ENCODE peak calls at places on chromosomes 16 and 17, in eight cellular contexts. One of them, this sample, is unnamed.

GRCh38 chr17:56319531-56319930 is 166.3 kb downstream of the ANKFN1 start:
- DNase-seq in CD4-positive, alpha-beta T cell: no peak
- DNase-seq in MCF 10A: peak; percentile 68
- DNase-seq in transverse colon: no peak
- DNase-seq in IMR-90: peak; percentile 70
- DNase-seq in AG09309: peak; percentile 28
- DNase-seq in progenitor cell of endocrine pancreas: no peak
- DNase-seq in mammary epithelial cell: peak; percentile 58
- DNase-seq in this sample: no peak

GRCh38 chr17:47850373-47850691 is 631 bp downstream of the SP6 start:
- DNase-seq in CD4-positive, alpha-beta T cell: no peak
- DNase-seq in MCF 10A: no peak
- DNase-seq in transverse colon: no peak
- DNase-seq in IMR-90: no peak
- DNase-seq in AG09309: no peak
- DNase-seq in progenitor cell of endocrine pancreas: no peak
- DNase-seq in mammary epithelial cell: no peak
- DNase-seq in this sample: no peak

GRCh38 chr16:50627419-50627818 is 53.7 kb downstream of the SNX20 start:
- DNase-seq in CD4-positive, alpha-beta T cell: peak; percentile 24
- DNase-seq in MCF 10A: no peak
- DNase-seq in transverse colon: peak; percentile 48
- DNase-seq in IMR-90: no peak
- DNase-seq in AG09309: no peak
- DNase-seq in progenitor cell of endocrine pancreas: no peak
- DNase-seq in mammary epithelial cell: peak; percentile 16
- DNase-seq in this sample: no peak

GRCh38 chr16:47129755-47130435 is 13.8 kb downstream of the NETO2 start:
- DNase-seq in CD4-positive, alpha-beta T cell: no peak
- DNase-seq in MCF 10A: no peak
- DNase-seq in transverse colon: no peak
- DNase-seq in IMR-90: no peak
- DNase-seq in AG09309: no peak
- DNase-seq in progenitor cell of endocrine pancreas: no peak
- DNase-seq in mammary epithelial cell: no peak
- DNase-seq in this sample: no peak

GRCh38 chr16:68351991-68352431 is 41.2 kb downstream of the PRMT7 start:
- DNase-seq in CD4-positive, alpha-beta T cell: no peak
- DNase-seq in MCF 10A: no peak
- DNase-seq in transverse colon: peak; percentile 79
- DNase-seq in IMR-90: no peak
- DNase-seq in AG09309: no peak
- DNase-seq in progenitor cell of endocrine pancreas: no peak
- DNase-seq in mammary epithelial cell: no peak
- DNase-seq in this sample: no peak

GRCh38 chr16:78775161-78775561 is 675.7 kb downstream of the WWOX start:
- DNase-seq in CD4-positive, alpha-beta T cell: no peak
- DNase-seq in MCF 10A: no peak
- DNase-seq in transverse colon: no peak
- DNase-seq in IMR-90: no peak
- DNase-seq in AG09309: no peak
- DNase-seq in progenitor cell of endocrine pancreas: no peak
- DNase-seq in mammary epithelial cell: no peak
- DNase-seq in this sample: no peak

GRCh38 chr17:47203984-47204721 is 5.0 kb upstream of the MYL4 start:
- DNase-seq in CD4-positive, alpha-beta T cell: peak; percentile 24
- DNase-seq in MCF 10A: no peak
- DNase-seq in transverse colon: no peak
- DNase-seq in IMR-90: peak; percentile 64
- DNase-seq in AG09309: no peak
- DNase-seq in progenitor cell of endocrine pancreas: no peak
- DNase-seq in mammary epithelial cell: peak; percentile 38
- DNase-seq in this sample: no peak

GRCh38 chr17:47604268-47604927 is 45.3 kb upstream of the KPNB1 start:
- DNase-seq in CD4-positive, alpha-beta T cell: no peak
- DNase-seq in MCF 10A: peak; percentile 16
- DNase-seq in transverse colon: no peak
- DNase-seq in IMR-90: peak; percentile 85
- DNase-seq in AG09309: no peak
- DNase-seq in progenitor cell of endocrine pancreas: no peak
- DNase-seq in mammary epithelial cell: no peak
- DNase-seq in this sample: no peak

GRCh38 chr17:72467841-72468653 is 347.2 kb downstream of the SOX9 start:
- DNase-seq in CD4-positive, alpha-beta T cell: no peak
- DNase-seq in MCF 10A: peak; percentile 94
- DNase-seq in transverse colon: peak; percentile 87
- DNase-seq in IMR-90: no peak
- DNase-seq in AG09309: peak; percentile 54
- DNase-seq in progenitor cell of endocrine pancreas: no peak
- DNase-seq in mammary epithelial cell: peak; percentile 98
- DNase-seq in this sample: no peak

GRCh38 chr16:22232277-22233049 is 26.4 kb downstream of the EEF2K start:
- DNase-seq in CD4-positive, alpha-beta T cell: no peak
- DNase-seq in MCF 10A: peak; percentile 91
- DNase-seq in transverse colon: peak; percentile 94
- DNase-seq in IMR-90: peak; percentile 72
- DNase-seq in AG09309: no peak
- DNase-seq in progenitor cell of endocrine pancreas: no peak
- DNase-seq in mammary epithelial cell: peak; percentile 72
- DNase-seq in this sample: no peak

GRCh38 chr16:58299757-58300349 is 5.0 kb upstream of the PRSS54 start:
- DNase-seq in CD4-positive, alpha-beta T cell: no peak
- DNase-seq in MCF 10A: peak; percentile 27
- DNase-seq in transverse colon: peak; percentile 22
- DNase-seq in IMR-90: peak; percentile 5
- DNase-seq in AG09309: no peak
- DNase-seq in progenitor cell of endocrine pancreas: no peak
- DNase-seq in mammary epithelial cell: peak; percentile 4
- DNase-seq in this sample: peak; percentile 14

GRCh38 chr17:8757189-8757588 is 1.2 kb downstream of the SPDYE4 start:
- DNase-seq in CD4-positive, alpha-beta T cell: no peak
- DNase-seq in MCF 10A: no peak
- DNase-seq in transverse colon: no peak
- DNase-seq in IMR-90: no peak
- DNase-seq in AG09309: no peak
- DNase-seq in progenitor cell of endocrine pancreas: no peak
- DNase-seq in mammary epithelial cell: no peak
- DNase-seq in this sample: no peak

GRCh38 chr17:27647755-27648154 is 16.8 kb downstream of the LGALS9 start:
- DNase-seq in CD4-positive, alpha-beta T cell: no peak
- DNase-seq in MCF 10A: no peak
- DNase-seq in transverse colon: peak; percentile 84
- DNase-seq in IMR-90: no peak
- DNase-seq in AG09309: no peak
- DNase-seq in progenitor cell of endocrine pancreas: no peak
- DNase-seq in mammary epithelial cell: no peak
- DNase-seq in this sample: no peak

GRCh38 chr17:77901476-77901875 is 57.0 kb upstream of the TNRC6C start:
- DNase-seq in CD4-positive, alpha-beta T cell: no peak
- DNase-seq in MCF 10A: no peak
- DNase-seq in transverse colon: no peak
- DNase-seq in IMR-90: no peak
- DNase-seq in AG09309: no peak
- DNase-seq in progenitor cell of endocrine pancreas: no peak
- DNase-seq in mammary epithelial cell: no peak
- DNase-seq in this sample: no peak

GRCh38 chr17:50986989-50987660 is 121.0 kb upstream of the TOB1 start:
- DNase-seq in CD4-positive, alpha-beta T cell: no peak
- DNase-seq in MCF 10A: peak; percentile 18
- DNase-seq in transverse colon: no peak
- DNase-seq in IMR-90: peak; percentile 79
- DNase-seq in AG09309: peak; percentile 48
- DNase-seq in progenitor cell of endocrine pancreas: no peak
- DNase-seq in mammary epithelial cell: peak; percentile 2
- DNase-seq in this sample: no peak

GRCh38 chr17:10059684-10060211 is 138.7 kb downstream of the GAS7 start:
- DNase-seq in CD4-positive, alpha-beta T cell: no peak
- DNase-seq in MCF 10A: no peak
- DNase-seq in transverse colon: peak; percentile 41
- DNase-seq in IMR-90: peak; percentile 15
- DNase-seq in AG09309: no peak
- DNase-seq in progenitor cell of endocrine pancreas: no peak
- DNase-seq in mammary epithelial cell: no peak
- DNase-seq in this sample: no peak

GRCh38 chr17:41140360-41141132 is at the start of gene KRTAP4-6:
- DNase-seq in CD4-positive, alpha-beta T cell: no peak
- DNase-seq in MCF 10A: peak; percentile 49
- DNase-seq in transverse colon: no peak
- DNase-seq in IMR-90: peak; percentile 86
- DNase-seq in AG09309: peak; percentile 82
- DNase-seq in progenitor cell of endocrine pancreas: no peak
- DNase-seq in mammary epithelial cell: peak; percentile 93
- DNase-seq in this sample: no peak

GRCh38 chr17:80832888-80833583 is 158.6 kb upstream of the CHMP6 start:
- DNase-seq in CD4-positive, alpha-beta T cell: peak; percentile 57
- DNase-seq in MCF 10A: peak; percentile 97
- DNase-seq in transverse colon: peak; percentile 85
- DNase-seq in IMR-90: peak; percentile 99
- DNase-seq in AG09309: peak; percentile 94
- DNase-seq in progenitor cell of endocrine pancreas: peak; percentile 52
- DNase-seq in mammary epithelial cell: peak; percentile 97
- DNase-seq in this sample: peak; percentile 77

GRCh38 chr16:28309811-28310311 is 17.5 kb downstream of the SBK1 start:
- DNase-seq in CD4-positive, alpha-beta T cell: peak; percentile 83
- DNase-seq in MCF 10A: no peak
- DNase-seq in transverse colon: peak; percentile 20
- DNase-seq in IMR-90: no peak
- DNase-seq in AG09309: no peak
- DNase-seq in progenitor cell of endocrine pancreas: no peak
- DNase-seq in mammary epithelial cell: no peak
- DNase-seq in this sample: no peak

GRCh38 chr17:72682597-72682996 is 409.9 kb downstream of the SLC39A11 start:
- DNase-seq in CD4-positive, alpha-beta T cell: no peak
- DNase-seq in MCF 10A: no peak
- DNase-seq in transverse colon: no peak
- DNase-seq in IMR-90: peak; percentile 80
- DNase-seq in AG09309: no peak
- DNase-seq in progenitor cell of endocrine pancreas: no peak
- DNase-seq in mammary epithelial cell: no peak
- DNase-seq in this sample: no peak

GRCh38 chr16:86923656-86924055 is 345.3 kb downstream of the FOXL1 start:
- DNase-seq in CD4-positive, alpha-beta T cell: no peak
- DNase-seq in MCF 10A: no peak
- DNase-seq in transverse colon: no peak
- DNase-seq in IMR-90: no peak
- DNase-seq in AG09309: no peak
- DNase-seq in progenitor cell of endocrine pancreas: no peak
- DNase-seq in mammary epithelial cell: no peak
- DNase-seq in this sample: no peak

GRCh38 chr17:43367588-43368242 is 31.1 kb upstream of the ARL4D start:
- DNase-seq in CD4-positive, alpha-beta T cell: no peak
- DNase-seq in MCF 10A: peak; percentile 90
- DNase-seq in transverse colon: no peak
- DNase-seq in IMR-90: peak; percentile 97
- DNase-seq in AG09309: peak; percentile 82
- DNase-seq in progenitor cell of endocrine pancreas: no peak
- DNase-seq in mammary epithelial cell: peak; percentile 99
- DNase-seq in this sample: peak; percentile 18

GRCh38 chr16:74035816-74036215 is 260.8 kb upstream of the PSMD7 start:
- DNase-seq in CD4-positive, alpha-beta T cell: no peak
- DNase-seq in MCF 10A: peak; percentile 16
- DNase-seq in transverse colon: no peak
- DNase-seq in IMR-90: peak; percentile 2
- DNase-seq in AG09309: no peak
- DNase-seq in progenitor cell of endocrine pancreas: no peak
- DNase-seq in mammary epithelial cell: no peak
- DNase-seq in this sample: peak; percentile 33
- TF ChIP-seq CTCF in CD4-positive, alpha-beta T cell: no peak
- TF ChIP-seq CTCF in MCF 10A: no peak
- TF ChIP-seq CTCF in transverse colon: no peak
- TF ChIP-seq CTCF in IMR-90: peak; percentile 8
- TF ChIP-seq CTCF in AG09309: peak; percentile 17
- TF ChIP-seq CTCF in progenitor cell of endocrine pancreas: peak; percentile 58
- TF ChIP-seq CTCF in mammary epithelial cell: peak; percentile 39
- TF ChIP-seq CTCF in this sample: peak; percentile 38

GRCh38 chr17:75779250-75779986 is 5.2 kb upstream of the UNK start:
- DNase-seq in CD4-positive, alpha-beta T cell: peak; percentile 95
- DNase-seq in MCF 10A: peak; percentile 100
- DNase-seq in transverse colon: peak; percentile 96
- DNase-seq in IMR-90: peak; percentile 100
- DNase-seq in AG09309: peak; percentile 99
- DNase-seq in progenitor cell of endocrine pancreas: peak; percentile 87
- DNase-seq in mammary epithelial cell: peak; percentile 100
- DNase-seq in this sample: peak; percentile 89
- TF ChIP-seq CTCF in CD4-positive, alpha-beta T cell: no peak
- TF ChIP-seq CTCF in MCF 10A: no peak
- TF ChIP-seq CTCF in transverse colon: no peak
- TF ChIP-seq CTCF in IMR-90: no peak
- TF ChIP-seq CTCF in AG09309: no peak
- TF ChIP-seq CTCF in progenitor cell of endocrine pancreas: no peak
- TF ChIP-seq CTCF in mammary epithelial cell: no peak
- TF ChIP-seq CTCF in this sample: no peak

DNA sequence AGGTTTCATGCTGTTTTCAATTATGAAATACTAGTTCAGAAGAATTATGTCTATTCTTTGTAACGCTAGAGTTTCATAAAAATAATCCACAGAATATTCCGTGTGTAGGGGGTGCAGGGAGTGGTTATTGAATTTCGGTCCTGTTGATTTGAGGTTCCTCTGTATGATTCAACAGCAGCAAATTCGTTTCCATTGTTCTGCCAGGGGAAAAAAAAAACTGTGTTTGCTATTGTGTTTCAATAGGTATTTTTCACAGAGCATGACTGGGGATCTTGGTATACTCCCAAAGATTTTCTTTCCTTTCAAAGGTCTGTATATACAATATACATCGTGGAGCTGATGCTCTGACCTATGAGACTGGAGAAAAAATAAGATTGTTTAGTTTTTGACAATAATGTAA is 15.8 kb downstream of the SHISA9 start:
- DNase-seq in CD4-positive, alpha-beta T cell: no peak
- DNase-seq in MCF 10A: no peak
- DNase-seq in transverse colon: no peak
- DNase-seq in IMR-90: no peak
- DNase-seq in AG09309: no peak
- DNase-seq in progenitor cell of endocrine pancreas: no peak
- DNase-seq in mammary epithelial cell: no peak
- DNase-seq in this sample: no peak
- TF ChIP-seq CTCF in CD4-positive, alpha-beta T cell: no peak
- TF ChIP-seq CTCF in MCF 10A: no peak
- TF ChIP-seq CTCF in transverse colon: no peak
- TF ChIP-seq CTCF in IMR-90: no peak
- TF ChIP-seq CTCF in AG09309: no peak
- TF ChIP-seq CTCF in progenitor cell of endocrine pancreas: no peak
- TF ChIP-seq CTCF in mammary epithelial cell: no peak
- TF ChIP-seq CTCF in this sample: no peak

GRCh38 chr17:39923836-39924690 is 3.3 kb downstream of the ORMDL3 start:
- DNase-seq in CD4-positive, alpha-beta T cell: no peak
- DNase-seq in MCF 10A: no peak
- DNase-seq in transverse colon: no peak
- DNase-seq in IMR-90: peak; percentile 49
- DNase-seq in AG09309: no peak
- DNase-seq in progenitor cell of endocrine pancreas: no peak
- DNase-seq in mammary epithelial cell: no peak
- DNase-seq in this sample: no peak
- TF ChIP-seq CTCF in CD4-positive, alpha-beta T cell: no peak
- TF ChIP-seq CTCF in MCF 10A: no peak
- TF ChIP-seq CTCF in transverse colon: no peak
- TF ChIP-seq CTCF in IMR-90: peak; percentile 13
- TF ChIP-seq CTCF in AG09309: no peak
- TF ChIP-seq CTCF in progenitor cell of endocrine pancreas: peak; percentile 35
- TF ChIP-seq CTCF in mammary epithelial cell: no peak
- TF ChIP-seq CTCF in this sample: no peak